ENCODE peak calls at places on chromosomes 13 and 19, in eight cellular contexts. I is esophagus squamous epithelium, J is WERI-Rb-1, G is heart left ventricle, B is body of pancreas, W is SK-N-MC, X is MM.1S, O is BJ. N is an unnamed sample.

GRCh38 chr13:35016362-35017148 is 74.5 kb downstream of the NBEA start:
- DNase-seq in I (no peak), X (no peak), B (no peak), O (no peak), W (no peak), J (no peak), G (no peak), N (no peak)

GRCh38 chr13:75607447-75607846 is 28.7 kb upstream of the LMO7 start:
- DNase-seq in G (no peak), W (no peak), X (no peak), O (no peak), I (no peak), J (no peak), B (no peak), N (no peak)

GRCh38 chr13:95833713-95834112 is 156.8 kb downstream of the DNAJC3 start:
- DNase-seq in X (no peak), B (no peak), G (no peak), J (no peak), O (no peak), W (no peak), I (no peak), N (no peak)

GRCh38 chr13:73940098-73940497 is 194.1 kb downstream of the KLF12 start:
- DNase-seq in O (no peak), B (no peak), J (no peak), X (no peak), I (no peak), G (no peak), W (no peak), N (no peak)

GRCh38 chr19:35458821-35459391 is 10.8 kb downstream of the FFAR2 start:
- DNase-seq in X (no peak), G (no peak), B (peak; percentile 67), O (no peak), J (no peak), W (no peak), I (no peak), N (no peak)

GRCh38 chr13:19860884-19861655 is 2.4 kb downstream of the ZMYM5 start:
- DNase-seq in B (no peak), W (no peak), O (no peak), J (no peak), G (no peak), X (no peak), I (no peak), N (no peak)

GRCh38 chr13:33787051-33787591 is 30.8 kb upstream of the RFC3 start:
- DNase-seq in W (no peak), G (no peak), B (no peak), X (peak; percentile 18), J (no peak), I (no peak), O (peak; percentile 10), N (no peak)

GRCh38 chr13:113029487-113030258 is 60.7 kb downstream of the MCF2L start:
- DNase-seq in I (no peak), W (no peak), G (no peak), X (peak; percentile 20), B (peak; percentile 42), J (peak; percentile 89), O (no peak), N (peak; percentile 13)

GRCh38 chr13:32734511-32734910 is 148.3 kb downstream of the PDS5B start:
- DNase-seq in J (no peak), X (no peak), I (no peak), B (no peak), W (peak; percentile 12), G (no peak), O (no peak), N (no peak)

GRCh38 chr13:99996177-99996705 is 14.7 kb downstream of the ZIC2 start:
- DNase-seq in O (no peak), B (no peak), I (no peak), W (no peak), G (no peak), X (no peak), J (no peak), N (no peak)

GRCh38 chr19:34489175-34489574 is 7.6 kb downstream of the WTIP start:
- DNase-seq in J (no peak), W (no peak), G (no peak), X (no peak), I (no peak), O (no peak), B (no peak), N (no peak)

DNA sequence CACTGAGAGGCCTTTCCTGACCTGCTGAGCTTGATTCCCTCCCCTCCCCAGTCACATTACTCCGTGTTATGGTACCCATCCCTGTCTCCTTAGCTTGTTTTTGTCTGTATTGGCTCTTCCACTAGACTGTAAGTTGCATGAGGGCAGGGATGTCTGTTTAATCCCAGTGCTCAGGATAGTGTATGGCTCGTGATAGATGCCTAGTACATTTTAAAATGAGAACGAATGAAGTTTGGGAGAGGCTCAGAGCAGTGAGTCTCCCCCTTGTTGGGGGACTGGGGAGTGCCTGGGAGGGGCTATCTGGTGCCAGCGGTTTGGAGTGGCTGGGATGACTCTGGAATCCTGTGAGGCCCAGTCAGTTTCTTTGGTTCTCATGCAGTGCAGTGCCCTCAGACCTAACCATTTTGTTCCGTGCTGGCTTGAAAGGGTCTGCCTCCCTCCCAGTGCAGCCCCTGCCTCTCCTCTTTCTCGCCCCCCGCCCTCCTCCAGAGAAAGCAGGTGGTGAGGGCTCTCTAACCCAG is 35.5 kb downstream of the ACTN4 start:
- DNase-seq in O (no peak), X (no peak), G (no peak), I (no peak), B (no peak), W (no peak), J (no peak), N (no peak)
- H3K36me3 ChIP-seq in O (peaks cover 8% of the 10 kb centered on the region), X (no peaks in the 10 kb centered on the region), G (peaks cover under 1% of the 10 kb centered on the region), I (no peaks in the 10 kb centered on the region), B (no peaks in the 10 kb centered on the region), W (peaks cover 9% of the 10 kb centered on the region), J (peaks cover 49% of the 10 kb centered on the region), N (no peaks in the 10 kb centered on the region)

DNA sequence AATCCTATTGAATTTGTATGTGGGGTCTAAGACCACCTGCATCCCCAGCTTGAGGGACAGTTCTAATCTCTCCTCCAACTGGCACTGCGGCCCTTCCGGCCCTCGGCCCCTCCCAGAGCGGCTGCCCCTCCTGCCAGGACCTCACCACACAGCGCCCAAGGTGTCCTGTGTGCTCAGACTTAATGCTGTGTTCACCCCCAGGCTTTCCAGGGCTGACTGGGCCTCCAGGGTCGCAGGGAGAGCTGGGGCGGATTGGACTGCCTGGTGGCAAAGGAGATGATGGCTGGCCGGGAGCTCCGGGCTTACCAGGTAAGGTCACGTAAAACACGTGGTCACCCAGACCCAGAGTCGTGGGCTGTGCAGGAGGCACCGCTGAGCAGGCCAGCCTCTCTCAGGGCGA is 69.7 kb downstream of the RAB20 start:
- DNase-seq in G (peak; percentile 52), X (no peak), B (no peak), O (no peak), W (no peak), I (no peak), J (no peak), N (no peak)
- H3K36me3 ChIP-seq in G (peaks cover 88% of the 10 kb centered on the region), X (no peaks in the 10 kb centered on the region), B (no peaks in the 10 kb centered on the region), O (peaks cover 44% of the 10 kb centered on the region), W (peaks cover 13% of the 10 kb centered on the region), I (no peaks in the 10 kb centered on the region), J (peaks cover 16% of the 10 kb centered on the region), N (no peaks in the 10 kb centered on the region)

GRCh38 chr19:52889076-52889475 is 8.4 kb downstream of the ZNF320 start:
- DNase-seq in B (no peak), W (no peak), G (no peak), I (no peak), J (no peak), O (no peak), X (no peak), N (no peak)

GRCh38 chr19:52896431-52897148 is 845 bp downstream of the ZNF320 start:
- DNase-seq in J (peak; percentile 36), B (peak; percentile 37), W (no peak), X (no peak), O (no peak), I (no peak), G (no peak), N (no peak)

GRCh38 chr19:52889931-52890330 is 7.5 kb downstream of the ZNF320 start:
- DNase-seq in I (no peak), B (no peak), G (no peak), O (no peak), J (no peak), X (no peak), W (no peak), N (no peak)

GRCh38 chr19:52891336-52891735 is 6.1 kb downstream of the ZNF320 start:
- DNase-seq in W (no peak), B (no peak), G (no peak), I (no peak), X (no peak), O (no peak), J (no peak), N (no peak)
- H3K36me3 ChIP-seq in W (no peaks in the 10 kb centered on the region), B (peaks cover 9% of the 10 kb centered on the region), G (peaks cover 55% of the 10 kb centered on the region), I (peaks cover 3% of the 10 kb centered on the region), X (no peaks in the 10 kb centered on the region), O (peaks cover 11% of the 10 kb centered on the region), J (peaks cover 21% of the 10 kb centered on the region), N (peaks cover 26% of the 10 kb centered on the region)

DNA sequence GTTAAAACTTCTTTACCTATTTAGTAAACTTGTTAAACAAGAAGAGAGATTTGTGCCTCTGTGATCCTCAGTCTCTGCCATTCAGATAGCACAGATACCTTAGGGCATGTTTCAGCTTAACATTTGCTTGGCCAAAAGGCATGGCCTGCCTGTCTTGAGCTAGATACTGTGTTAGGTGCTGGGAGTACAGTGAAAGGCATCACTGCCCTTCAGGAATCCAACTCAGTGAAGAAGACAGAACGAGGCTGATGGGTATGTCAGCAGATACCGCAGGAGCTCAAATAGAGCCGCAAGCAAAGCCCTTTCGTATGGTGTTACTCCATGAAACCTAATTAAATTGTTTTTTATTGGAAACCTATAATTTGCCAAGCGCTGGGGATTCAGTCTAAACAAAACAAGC is 12.9 kb downstream of the ZNF507 start:
- DNase-seq in O (no peak), J (no peak), X (no peak), G (no peak), B (no peak), I (no peak), W (no peak), N (no peak)
- H3K36me3 ChIP-seq in O (peaks cover 15% of the 10 kb centered on the region), J (peaks cover 71% of the 10 kb centered on the region), X (peaks cover 12% of the 10 kb centered on the region), G (peaks cover 77% of the 10 kb centered on the region), B (peaks cover 37% of the 10 kb centered on the region), I (peaks cover 5% of the 10 kb centered on the region), W (peaks cover 91% of the 10 kb centered on the region), N (peaks cover 93% of the 10 kb centered on the region)

N was measured in CD4-positive, CD25-positive, alpha-beta regulatory T cell.